ENCODE peak calls at places on chromosomes 11 and 22, in six cellular contexts. U is CD4-positive, CD25-positive, alpha-beta regulatory T cell; R is transverse colon; Q is lung; J is small intestine; O is CD8-positive, alpha-beta memory T cell. B is an unnamed sample. For H3K36me3 and H3K4me1, the result is how much of the 10 kb centered on the place peaks cover.

GRCh38 chr11:17258670-17259069 is 17.9 kb upstream of the NUCB2 start:
- DNase-seq in O (no peak), J (peak), R (no peak), Q (no peak), U (no peak), B (no peak)

GRCh38 chr22:40628354-40629042 is 8.0 kb downstream of the MRTFA start:
- DNase-seq in R (no peak), Q (no peak), U (no peak), J (no peak), O (no peak), B (peak)

GRCh38 chr11:21921151-21921550 is 271.7 kb upstream of the ANO5 start:
- DNase-seq in J (no peak), O (no peak), Q (no peak), R (no peak), U (no peak), B (no peak)

GRCh38 chr11:73956876-73957653 is 6.2 kb downstream of the DNAJB13 start:
- DNase-seq in Q (no peak), O (no peak), J (no peak), R (no peak), U (no peak), B (no peak)

GRCh38 chr11:132220464-132220863 is 850.0 kb downstream of the NTM start:
- DNase-seq in U (no peak), Q (no peak), J (no peak), O (no peak), R (no peak), B (no peak)

GRCh38 chr11:124536520-124536919 is 6.9 kb downstream of the OR8B12 start:
- DNase-seq in O (no peak), J (peak), R (peak), Q (no peak), U (no peak), B (peak)

GRCh38 chr11:36288442-36289225 is 590 bp downstream of the COMMD9 start:
- DNase-seq in U (no peak), Q (no peak), R (no peak), O (no peak), J (peak), B (peak)

GRCh38 chr11:3609416-3610265 is 32.2 kb downstream of the ART5 start:
- DNase-seq in Q (no peak), O (peak), J (peak), U (peak), R (no peak), B (peak)

GRCh38 chr22:38957808-38958207 is 399 bp downstream of the APOBEC3A start:
- DNase-seq in Q (no peak), J (no peak), O (no peak), R (no peak), U (no peak), B (no peak)

GRCh38 chr11:111762526-111762925 is 3.7 kb downstream of the PPP2R1B start:
- DNase-seq in J (no peak), O (no peak), U (no peak), R (no peak), Q (no peak), B (no peak)

GRCh38 chr11:71342951-71343827 is 90.8 kb upstream of the SHANK2 start:
- DNase-seq in U (no peak), R (peak), Q (peak), O (no peak), J (peak), B (peak)

GRCh38 chr11:79100093-79100704 is 340.6 kb downstream of the TENM4 start:
- DNase-seq in J (peak), Q (peak), R (peak), U (no peak), O (no peak), B (peak)

GRCh38 chr22:36776722-36777121 is 803 bp upstream of the IFT27 start:
- DNase-seq in U (no peak), R (no peak), J (no peak), Q (no peak), O (no peak), B (no peak)

GRCh38 chr22:45009881-45010531 is at the start of gene PHF21B:
- DNase-seq in Q (no peak), R (no peak), O (no peak), J (no peak), U (no peak), B (peak)

DNA sequence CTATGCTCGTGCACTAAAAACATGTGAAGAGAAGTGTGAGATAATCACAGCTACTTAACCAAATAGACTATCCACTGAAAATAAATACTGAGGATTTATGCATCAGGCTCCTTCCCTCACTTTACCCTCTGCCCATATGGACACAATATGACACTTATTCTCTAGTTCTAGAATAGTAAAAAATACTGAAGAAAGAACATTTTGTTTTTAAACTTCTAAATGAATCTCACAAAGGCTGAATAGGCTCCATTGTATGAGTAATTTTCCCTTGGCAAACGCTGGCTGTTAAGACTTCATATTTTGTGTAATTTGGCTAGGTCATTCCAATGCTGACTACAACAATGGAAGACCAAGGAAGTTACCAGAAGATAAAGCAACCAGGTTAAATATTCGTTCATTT is 9.9 kb downstream of the HPS5 start:
- DNase-seq in Q (no peak), U (no peak), J (no peak), R (no peak), O (no peak), B (no peak)
- H3K36me3 ChIP-seq in Q (under half), U (under half), J (under half), R (under half), O (under half), B (half or more)

GRCh38 chr11:83721286-83721685 is 435.1 kb upstream of the CCDC90B start:
- DNase-seq in R (no peak), Q (no peak), O (no peak), U (no peak), J (no peak), B (no peak)

GRCh38 chr11:83713701-83714100 is 427.5 kb upstream of the CCDC90B start:
- DNase-seq in R (no peak), J (no peak), U (no peak), O (no peak), Q (no peak), B (no peak)

GRCh38 chr11:83720675-83721074 is 434.5 kb upstream of the CCDC90B start:
- DNase-seq in J (no peak), R (no peak), U (no peak), O (no peak), Q (no peak), B (peak)

GRCh38 chr11:83715927-83716525 is 429.9 kb upstream of the CCDC90B start:
- DNase-seq in Q (no peak), J (no peak), O (no peak), U (no peak), R (no peak), B (no peak)

GRCh38 chr11:83717551-83717950 is 431.4 kb upstream of the CCDC90B start:
- DNase-seq in U (no peak), R (no peak), J (no peak), Q (no peak), O (no peak), B (no peak)
- H3K4me1 ChIP-seq in U (under half), R (under half), J (under half), Q (under half), O (under half), B (under half)

GRCh38 chr11:75537740-75538139 is 12.0 kb upstream of the GDPD5 start:
- DNase-seq in U (no peak), R (no peak), Q (no peak), J (no peak), O (no peak), B (peak)
- H3K27ac ChIP-seq in U (no peak), R (no peak), Q (no peak), J (no peak), O (no peak), B (no peak)

GRCh38 chr11:72824020-72824419 is 9.8 kb downstream of the ATG16L2 start:
- DNase-seq in J (no peak), Q (no peak), O (no peak), U (no peak), R (no peak), B (no peak)

GRCh38 chr11:72826191-72826941 is 12.2 kb downstream of the ATG16L2 start:
- DNase-seq in O (no peak), R (no peak), J (no peak), U (no peak), Q (no peak), B (no peak)

GRCh38 chr11:72826942-72827480 is 12.8 kb downstream of the ATG16L2 start:
- DNase-seq in U (no peak), R (no peak), Q (no peak), O (no peak), J (no peak), B (no peak)

GRCh38 chr11:72824811-72825505 is 10.7 kb downstream of the ATG16L2 start:
- DNase-seq in J (no peak), O (no peak), U (no peak), Q (no peak), R (no peak), B (no peak)

GRCh38 chr11:72825661-72826060 is 11.4 kb downstream of the ATG16L2 start:
- DNase-seq in O (no peak), J (no peak), Q (no peak), R (no peak), U (no peak), B (no peak)
- H3K36me3 ChIP-seq in O (under half), J (under half), Q (under half), R (under half), U (under half), B (under half)

DNA sequence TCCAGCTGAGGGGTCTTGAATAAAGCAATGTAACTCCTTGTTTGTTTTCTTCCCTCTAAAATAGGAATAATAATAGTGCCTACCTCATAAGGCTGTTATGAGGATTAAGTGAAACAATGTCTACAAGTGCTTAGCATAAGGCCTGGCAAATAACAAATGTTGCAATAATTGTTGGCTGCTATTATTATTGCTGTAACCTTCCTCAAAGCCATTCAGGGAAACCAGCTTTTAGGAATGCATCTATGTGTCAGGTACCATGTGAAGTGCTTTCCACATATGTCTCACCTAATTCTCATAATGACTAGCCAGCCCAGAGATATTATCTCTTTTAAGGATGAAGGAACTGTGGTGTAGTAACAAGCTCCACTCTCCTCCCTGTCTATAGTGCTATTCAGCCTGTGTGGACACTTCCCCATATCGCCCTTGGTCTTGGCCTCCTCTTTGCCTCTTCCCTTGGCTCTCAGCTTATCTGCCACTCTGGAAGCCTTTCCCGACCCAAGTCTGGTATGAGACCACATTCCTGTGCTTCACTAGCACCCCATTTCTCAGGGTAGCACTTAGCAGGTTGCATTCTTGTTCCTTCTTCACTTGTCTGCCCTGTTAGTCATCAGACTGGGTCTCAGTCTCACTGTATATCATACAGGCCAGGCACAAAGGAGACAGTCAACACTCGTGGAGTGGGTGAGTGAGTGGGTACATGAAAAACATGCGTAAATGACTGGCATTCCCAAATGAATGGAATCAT is 23.8 kb downstream of the CSNK2A3 start:
- DNase-seq in J (no peak), R (no peak), U (no peak), Q (no peak), O (no peak), B (no peak)
- H3K4me1 ChIP-seq in J (under half), R (under half), U (under half), Q (under half), O (under half), B (under half)

DNA sequence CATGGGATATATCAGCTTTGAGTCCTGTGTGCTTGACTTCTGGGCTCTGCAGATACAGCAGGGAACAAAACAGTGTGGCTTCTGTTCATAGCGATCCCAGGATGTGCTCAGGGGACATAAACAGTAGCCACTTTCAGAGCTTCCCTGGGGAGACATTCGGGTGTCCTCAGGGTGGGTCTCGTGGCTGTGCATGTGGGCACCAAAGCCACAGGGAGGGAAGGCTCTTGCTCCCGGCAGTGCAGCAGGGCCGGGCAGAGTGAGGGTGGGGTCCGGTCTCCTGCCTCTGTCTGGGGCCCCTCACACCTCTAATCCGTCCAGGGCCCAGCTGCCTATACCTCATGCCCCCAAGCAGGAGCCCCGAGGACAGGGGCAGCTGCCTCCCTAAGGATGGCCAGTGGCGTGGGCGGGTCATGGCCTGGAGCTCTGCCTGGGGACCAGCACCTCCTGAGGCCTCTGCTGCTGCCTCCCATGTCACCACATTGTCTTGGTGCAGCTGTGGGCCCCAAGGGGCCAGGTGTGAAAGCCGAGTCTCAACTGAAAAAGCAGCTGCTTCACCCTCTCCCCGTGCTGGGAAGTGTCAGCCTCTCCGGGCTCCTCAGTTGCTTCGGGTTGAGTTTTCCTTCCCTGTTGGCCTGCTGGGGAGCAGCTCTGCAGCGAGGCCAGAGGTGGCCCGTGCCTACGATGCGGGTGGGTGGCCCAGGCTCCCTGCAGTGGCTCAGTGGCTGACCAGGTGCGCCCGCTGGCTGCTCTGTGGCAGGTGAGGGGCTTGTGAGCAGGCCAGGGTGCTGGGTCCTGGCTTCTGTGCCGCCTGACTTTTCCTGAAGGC is 3.8 kb downstream of the TPCN2 start:
- DNase-seq in Q (no peak), J (no peak), U (no peak), R (no peak), O (no peak), B (no peak)
- H3K27ac ChIP-seq in Q (no peak), J (no peak), U (no peak), R (peak), O (no peak), B (no peak)

B was measured in endodermal cell.